ENCODE peak calls at places on chromosome 14, in four cellular contexts. I is uterus, R is pancreas, D is heart left ventricle. O is an unnamed sample. For H3K4me1, the result is how much of the 10 kb centered on the place peaks cover.

GRCh38 chr14:84017533-84017932 is 1512.4 kb upstream of the FLRT2 start:
- DNase-seq in I (no peak), R (no peak), D (no peak), O (no peak)

GRCh38 chr14:101357038-101357437 is 204.3 kb upstream of the DIO3 start:
- DNase-seq in I (no peak), R (no peak), D (no peak), O (no peak)

GRCh38 chr14:68975667-68976066 is 3.4 kb downstream of the ACTN1 start:
- DNase-seq in I (peak), R (no peak), D (peak), O (no peak)

GRCh38 chr14:104749958-104750529 is 2.9 kb upstream of the SIVA1 start:
- DNase-seq in I (no peak), R (no peak), D (peak), O (no peak)

GRCh38 chr14:74941676-74942097 is 13.7 kb downstream of the PGF start:
- DNase-seq in I (peak), R (no peak), D (peak), O (peak)

GRCh38 chr14:90087433-90087832 is 25.6 kb downstream of the KCNK13 start:
- DNase-seq in I (peak), R (peak), D (peak), O (no peak)

GRCh38 chr14:67940894-67941455 is 121.4 kb downstream of the RAD51B start:
- DNase-seq in I (peak), R (no peak), D (no peak), O (no peak)

GRCh38 chr14:51547260-51547659 is 104.5 kb upstream of the FRMD6 start:
- DNase-seq in I (peak), R (peak), D (peak), O (no peak)

GRCh38 chr14:94690486-94690885 is 78.3 kb downstream of the SERPINA3 start:
- DNase-seq in I (no peak), R (no peak), D (no peak), O (no peak)

GRCh38 chr14:89771251-89771650 is 183.3 kb downstream of the EFCAB11 start:
- DNase-seq in I (no peak), R (no peak), D (no peak), O (no peak)

GRCh38 chr14:96243785-96244184 is 12.2 kb upstream of the BDKRB1 start:
- DNase-seq in I (no peak), R (no peak), D (no peak), O (no peak)

GRCh38 chr14:54502602-54503001 is 7.1 kb upstream of the CGRRF1 start:
- DNase-seq in I (no peak), R (no peak), D (no peak), O (no peak)

GRCh38 chr14:61558271-61558670 is 137.0 kb upstream of the HIF1A start:
- DNase-seq in I (no peak), R (no peak), D (peak), O (no peak)
- H3K4me1 ChIP-seq in I (under half), R (under half), D (under half), O (under half)

DNA sequence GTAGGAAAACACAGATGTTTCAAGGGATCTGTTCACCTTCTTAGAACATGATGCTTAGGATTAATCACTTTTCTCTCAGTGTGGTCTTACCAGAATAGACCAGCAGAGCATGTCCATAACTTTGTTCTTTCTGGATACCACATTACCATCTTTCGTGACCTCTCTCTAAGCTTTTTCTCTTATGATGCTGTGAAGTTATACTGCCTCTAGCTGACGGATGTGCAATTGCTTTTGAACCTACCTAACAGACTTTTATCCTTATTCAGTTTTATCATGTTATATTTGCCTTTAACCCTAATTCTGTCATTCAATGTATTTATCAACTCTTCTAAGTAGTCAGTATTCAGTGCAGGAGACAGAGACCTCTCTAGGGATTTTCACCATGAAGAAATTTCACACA is 246.7 kb downstream of the DACT1 start:
- DNase-seq in I (no peak), R (no peak), D (no peak), O (no peak)
- TF ChIP-seq CTCF in I (no peak), R (no peak), D (peak), O (peak)

GRCh38 chr14:73746540-73747385 is 32.6 kb upstream of the PNMA1 start:
- DNase-seq in I (no peak), R (no peak), D (no peak), O (peak)
- H3K4me1 ChIP-seq in I (half or more), R (half or more), D (half or more), O (half or more)

GRCh38 chr14:59358774-59359173 is 106.4 kb downstream of the GPR135 start:
- DNase-seq in I (no peak), R (no peak), D (no peak), O (no peak)
- TF ChIP-seq CTCF in I (no peak), R (no peak), D (no peak), O (no peak)

DNA sequence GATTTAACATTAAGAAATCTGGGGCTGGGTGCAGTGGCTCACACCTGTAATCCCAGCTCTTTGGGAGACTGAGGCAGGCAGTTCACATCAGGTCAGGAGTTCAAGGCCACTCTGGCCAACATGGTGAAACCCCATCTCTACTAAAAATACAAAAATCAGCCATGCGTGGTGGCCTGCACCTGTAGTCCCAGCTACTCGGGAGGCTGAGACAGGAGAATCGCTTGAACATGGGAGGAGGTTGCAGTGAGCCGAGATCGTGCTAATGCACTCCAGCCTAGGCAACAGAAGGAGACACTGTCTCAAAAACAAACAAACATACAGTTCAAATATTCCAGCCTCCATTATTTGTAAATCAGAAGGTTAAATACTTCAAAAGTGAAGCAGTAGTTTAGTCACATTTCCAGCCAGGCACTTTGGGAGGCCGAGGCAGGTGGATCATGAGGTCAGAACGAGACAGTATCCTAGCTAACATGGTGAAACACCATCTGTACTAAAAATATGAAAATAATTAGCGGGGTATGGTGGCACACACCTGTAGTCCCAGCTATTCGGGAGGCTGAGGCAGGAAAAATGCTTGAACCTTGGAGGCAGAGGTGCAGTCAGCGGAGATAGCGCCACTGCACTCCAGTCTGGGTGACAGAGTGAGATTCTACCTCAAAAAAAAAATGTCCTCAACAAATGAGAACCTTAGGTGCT is 30.3 kb downstream of the HNRNPC start:
- DNase-seq in I (no peak), R (no peak), D (no peak), O (no peak)
- H3K4me1 ChIP-seq in I (under half), R (under half), D (under half), O (half or more)

O was measured in heart right ventricle.